ENCODE peak calls at places on chromosome 13, in seven cellular contexts. I, U, K, S, T, F and G are unnamed samples.

GRCh38 chr13:29935309-29935981 is 85.0 kb upstream of the UBL3 start:
- DNase-seq in I (no peak), U (no peak), K (no peak), S (no peak), T (peak; percentile 45), F (no peak), G (peak; percentile 94)

GRCh38 chr13:67643656-67644055 is 413.5 kb upstream of the PCDH9 start:
- DNase-seq in I (no peak), U (no peak), K (no peak), S (no peak), T (no peak), F (no peak), G (no peak)

GRCh38 chr13:52127783-52128702 is 830 bp downstream of the NEK5 start:
- DNase-seq in I (no peak), U (peak; percentile 57), K (peak; percentile 36), S (peak; percentile 74), T (peak; percentile 33), F (peak; percentile 29), G (peak; percentile 73)

GRCh38 chr13:113123226-113124150 is 889 bp downstream of the F10 start:
- DNase-seq in I (no peak), U (no peak), K (no peak), S (no peak), T (no peak), F (no peak), G (no peak)

GRCh38 chr13:105573134-105573533 is 962.3 kb downstream of the EFNB2 start:
- DNase-seq in I (no peak), U (no peak), K (no peak), S (peak; percentile 45), T (no peak), F (no peak), G (no peak)

GRCh38 chr13:49495783-49496762 is at the start of gene PHF11:
- DNase-seq in I (peak; percentile 94), U (peak; percentile 95), K (peak; percentile 12), S (peak; percentile 65), T (peak; percentile 79), F (peak; percentile 75), G (peak; percentile 95)

GRCh38 chr13:42216422-42216735 is 55.6 kb upstream of the AKAP11 start:
- DNase-seq in I (no peak), U (no peak), K (no peak), S (no peak), T (no peak), F (no peak), G (no peak)

GRCh38 chr13:48578516-48579166 is 45.8 kb upstream of the RCBTB2 start:
- DNase-seq in I (peak; percentile 24), U (no peak), K (no peak), S (no peak), T (no peak), F (no peak), G (no peak)

GRCh38 chr13:23433171-23434153 is at the start of gene SACS:
- DNase-seq in I (peak; percentile 91), U (no peak), K (peak; percentile 42), S (no peak), T (no peak), F (peak; percentile 52), G (no peak)

GRCh38 chr13:98665638-98665995 is 86.9 kb downstream of the SLC15A1 start:
- DNase-seq in I (no peak), U (no peak), K (no peak), S (no peak), T (no peak), F (peak; percentile 21), G (no peak)

GRCh38 chr13:51113186-51113881 is 2.3 kb upstream of the C13orf42 start:
- DNase-seq in I (peak; percentile 82), U (no peak), K (no peak), S (no peak), T (no peak), F (no peak), G (no peak)

GRCh38 chr13:98200211-98200878 is 23.3 kb upstream of the RNF113B start:
- DNase-seq in I (no peak), U (no peak), K (no peak), S (no peak), T (no peak), F (no peak), G (no peak)

GRCh38 chr13:98839826-98840769 is 87.6 kb upstream of the SLC15A1 start:
- DNase-seq in I (no peak), U (peak; percentile 63), K (peak; percentile 80), S (peak; percentile 45), T (no peak), F (peak; percentile 34), G (peak; percentile 58)

GRCh38 chr13:99686157-99686572 is 184.9 kb downstream of the TM9SF2 start:
- DNase-seq in I (no peak), U (peak; percentile 39), K (peak; percentile 77), S (no peak), T (no peak), F (peak; percentile 28), G (no peak)

GRCh38 chr13:108494991-108495661 is 134.3 kb upstream of the MYO16 start:
- DNase-seq in I (no peak), U (no peak), K (no peak), S (peak; percentile 9), T (no peak), F (no peak), G (no peak)

GRCh38 chr13:111344471-111345191 is 24.2 kb downstream of the TEX29 start:
- DNase-seq in I (peak; percentile 84), U (peak; percentile 92), K (peak; percentile 78), S (no peak), T (no peak), F (no peak), G (no peak)

GRCh38 chr13:77584111-77584510 is 48.6 kb downstream of the SCEL start:
- DNase-seq in I (no peak), U (no peak), K (peak; percentile 95), S (peak; percentile 67), T (no peak), F (no peak), G (no peak)

GRCh38 chr13:69585656-69586055 is 522.0 kb upstream of the ATXN8OS start:
- DNase-seq in I (no peak), U (no peak), K (no peak), S (no peak), T (no peak), F (no peak), G (no peak)

GRCh38 chr13:75010941-75011340 is 471.0 kb downstream of the TBC1D4 start:
- DNase-seq in I (no peak), U (no peak), K (peak; percentile 24), S (no peak), T (no peak), F (no peak), G (no peak)

GRCh38 chr13:24270639-24271131 is 38.7 kb upstream of the C1QTNF9 start:
- DNase-seq in I (no peak), U (peak; percentile 85), K (peak; percentile 40), S (peak; percentile 18), T (peak; percentile 48), F (peak; percentile 33), G (peak; percentile 78)

GRCh38 chr13:46565808-46566750 is 13.1 kb downstream of the LRCH1 start:
- DNase-seq in I (no peak), U (no peak), K (no peak), S (no peak), T (no peak), F (no peak), G (no peak)

GRCh38 chr13:110116072-110116487 is 190.9 kb downstream of the COL4A1 start:
- DNase-seq in I (no peak), U (peak; percentile 50), K (no peak), S (no peak), T (no peak), F (no peak), G (peak; percentile 67)

GRCh38 chr13:113934576-113934975 is 39.3 kb downstream of the C13orf46 start:
- DNase-seq in I (no peak), U (no peak), K (no peak), S (no peak), T (peak; percentile 2), F (no peak), G (no peak)

GRCh38 chr13:80161219-80161618 is 179.7 kb downstream of the SPRY2 start:
- DNase-seq in I (no peak), U (no peak), K (no peak), S (no peak), T (no peak), F (no peak), G (no peak)

GRCh38 chr13:103067751-103068563 is 1.7 kb upstream of the SLC10A2 start:
- DNase-seq in I (no peak), U (no peak), K (no peak), S (peak; percentile 47), T (no peak), F (no peak), G (no peak)

GRCh38 chr13:76414320-76414719 is 471.9 kb downstream of the KCTD12 start:
- DNase-seq in I (no peak), U (no peak), K (no peak), S (no peak), T (no peak), F (no peak), G (no peak)

GRCh38 chr13:44523176-44524017 is 52.7 kb downstream of the TSC22D1 start:
- DNase-seq in I (no peak), U (no peak), K (no peak), S (peak; percentile 91), T (no peak), F (peak; percentile 64), G (peak; percentile 7)

GRCh38 chr13:113920173-113920572 is 53.7 kb downstream of the C13orf46 start:
- DNase-seq in I (no peak), U (no peak), K (no peak), S (no peak), T (no peak), F (no peak), G (no peak)

GRCh38 chr13:51995677-51996551 is 15.3 kb downstream of the ATP7B start:
- DNase-seq in I (no peak), U (peak; percentile 22), K (peak; percentile 52), S (no peak), T (no peak), F (no peak), G (no peak)

GRCh38 chr13:23752111-23753001 is 136.8 kb downstream of the MIPEP start:
- DNase-seq in I (no peak), U (no peak), K (no peak), S (peak; percentile 23), T (no peak), F (no peak), G (no peak)

GRCh38 chr13:109789262-109789661 is 2.9 kb upstream of the IRS2 start:
- DNase-seq in I (peak; percentile 74), U (peak; percentile 81), K (no peak), S (no peak), T (no peak), F (no peak), G (no peak)

GRCh38 chr13:102903659-102904407 is 58.0 kb downstream of the ERCC5 start:
- DNase-seq in I (no peak), U (no peak), K (peak; percentile 74), S (peak; percentile 56), T (no peak), F (no peak), G (peak; percentile 14)

GRCh38 chr13:112940236-112940635 is 28.8 kb upstream of the MCF2L start:
- DNase-seq in I (no peak), U (no peak), K (peak; percentile 99), S (no peak), T (no peak), F (no peak), G (no peak)

GRCh38 chr13:94537740-94538630 is 58.0 kb downstream of the TGDS start:
- DNase-seq in I (no peak), U (no peak), K (no peak), S (peak; percentile 73), T (no peak), F (no peak), G (no peak)

GRCh38 chr13:24187185-24187584 is 26.7 kb downstream of the SPATA13 start:
- DNase-seq in I (peak; percentile 34), U (no peak), K (no peak), S (peak; percentile 3), T (no peak), F (no peak), G (peak; percentile 18)

GRCh38 chr13:108283110-108283509 is 13.6 kb downstream of the TNFSF13B start:
- DNase-seq in I (no peak), U (no peak), K (no peak), S (no peak), T (no peak), F (no peak), G (no peak)

GRCh38 chr13:30108913-30109237 is 198.5 kb downstream of the KATNAL1 start:
- DNase-seq in I (no peak), U (no peak), K (no peak), S (peak; percentile 86), T (no peak), F (no peak), G (no peak)